ENCODE peak calls at places on chromosomes 13 and 19, in four cellular contexts. Z is occipital lobe, R is AG04450, P is cerebellar cortex. B is an unnamed sample.

GRCh38 chr13:18953139-18953930 is 228.3 kb downstream of the TUBA3C start:
- DNase-seq in Z (no peak), R (no peak), P (no peak), B (no peak)

GRCh38 chr19:51096473-51097165 is 11.6 kb downstream of the CTU1 start:
- DNase-seq in R (no peak), Z (no peak), P (no peak), B (no peak)

GRCh38 chr13:111175948-111176347 is 60.8 kb downstream of the ARHGEF7 start:
- DNase-seq in R (no peak), Z (no peak), P (no peak), B (no peak)

GRCh38 chr19:15251010-15251748 is 18.9 kb upstream of the EPHX3 start:
- DNase-seq in P (no peak), R (peak; percentile 20), Z (no peak), B (peak; percentile 56)

GRCh38 chr13:92823059-92823458 is 403.5 kb upstream of the GPC6 start:
- DNase-seq in R (no peak), Z (no peak), P (no peak), B (no peak)

GRCh38 chr19:4380254-4380727 is 20.1 kb downstream of the SH3GL1 start:
- DNase-seq in R (no peak), Z (no peak), P (peak; percentile 10), B (no peak)

GRCh38 chr13:89457977-89458376 is 1786.8 kb downstream of the SLITRK5 start:
- DNase-seq in Z (no peak), R (peak; percentile 13), P (no peak), B (no peak)

GRCh38 chr19:52028780-52029123 is 573 bp upstream of the ZNF614 start:
- DNase-seq in P (no peak), R (no peak), Z (no peak), B (no peak)